ENCODE peak calls at places on chromosomes 12 and 14, in four cellular contexts. B is A549, J is lung, U is osteocyte. G is an unnamed sample.

GRCh38 chr12:62651138-62651537 is 184.5 kb downstream of the MON2 start:
- DNase-seq in B (no peak), J (no peak), U (no peak), G (no peak)

GRCh38 chr12:3550839-3551238 is 59.8 kb downstream of the PRMT8 start:
- DNase-seq in B (no peak), J (no peak), U (no peak), G (no peak)

GRCh38 chr12:13465641-13466040 is 269.1 kb downstream of the EMP1 start:
- DNase-seq in B (no peak), J (no peak), U (no peak), G (no peak)

GRCh38 chr12:91040356-91040755 is 17.5 kb downstream of the KERA start:
- DNase-seq in B (no peak), J (no peak), U (no peak), G (no peak)

GRCh38 chr12:121805171-121805687 is 1.4 kb downstream of the SETD1B start:
- DNase-seq in B (no peak), J (no peak), U (no peak), G (no peak)

GRCh38 chr12:2877959-2878732 is 1.1 kb downstream of the RHNO1 start:
- DNase-seq in B (no peak), J (no peak), U (no peak), G (no peak)

GRCh38 chr14:101072945-101073597 is 169.5 kb upstream of the RTL1 start:
- DNase-seq in B (peak), J (peak), U (peak), G (peak)

GRCh38 chr12:111686574-111687105 is 787 bp downstream of the ACAD10 start:
- DNase-seq in B (no peak), J (no peak), U (no peak), G (no peak)

GRCh38 chr14:54387328-54387727 is 9.5 kb upstream of the CDKN3 start:
- DNase-seq in B (no peak), J (no peak), U (no peak), G (no peak)

GRCh38 chr12:14618990-14619389 is 51.3 kb upstream of the PLBD1 start:
- DNase-seq in B (peak), J (no peak), U (no peak), G (no peak)

GRCh38 chr14:95319312-95320075 is at the start of gene CLMN:
- DNase-seq in B (peak), J (no peak), U (no peak), G (no peak)

GRCh38 chr14:58298477-58298879 is at the start of gene ARID4A:
- DNase-seq in B (no peak), J (peak), U (no peak), G (peak)

DNA sequence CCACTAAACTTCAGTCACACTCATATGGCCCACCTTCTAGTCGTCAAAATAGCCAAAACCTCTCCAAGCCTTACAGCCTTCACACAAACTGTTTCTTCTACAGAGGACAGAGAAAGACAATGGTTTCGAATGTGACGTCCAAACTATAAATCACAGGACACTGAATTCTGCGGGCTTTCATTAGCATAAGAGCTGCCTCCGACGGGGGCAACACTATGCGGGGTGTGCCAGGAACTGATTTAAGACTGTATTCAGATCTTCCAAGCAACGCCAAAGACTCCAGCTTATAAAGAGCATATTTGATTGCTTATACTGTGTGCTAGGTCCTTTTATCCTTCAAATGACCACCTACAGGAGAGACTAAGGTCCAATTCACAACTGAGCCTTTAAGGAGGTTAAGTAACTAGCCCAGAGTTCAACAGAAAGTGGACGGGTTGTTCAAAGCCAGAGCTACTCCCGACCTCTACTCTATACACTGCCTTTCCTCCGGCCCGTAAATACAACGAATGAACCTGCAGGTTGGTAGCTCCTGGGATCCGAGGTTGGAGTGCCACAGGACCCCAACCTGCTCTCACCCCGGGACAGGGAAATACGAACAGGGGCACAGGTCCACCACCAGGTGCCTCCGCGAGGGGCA is 574 bp downstream of the L2HGDH start:
- DNase-seq in B (peak), J (no peak), U (no peak), G (no peak)
- TF ChIP-seq CTCF in B (peak), J (no peak), U (peak), G (no peak)

DNA sequence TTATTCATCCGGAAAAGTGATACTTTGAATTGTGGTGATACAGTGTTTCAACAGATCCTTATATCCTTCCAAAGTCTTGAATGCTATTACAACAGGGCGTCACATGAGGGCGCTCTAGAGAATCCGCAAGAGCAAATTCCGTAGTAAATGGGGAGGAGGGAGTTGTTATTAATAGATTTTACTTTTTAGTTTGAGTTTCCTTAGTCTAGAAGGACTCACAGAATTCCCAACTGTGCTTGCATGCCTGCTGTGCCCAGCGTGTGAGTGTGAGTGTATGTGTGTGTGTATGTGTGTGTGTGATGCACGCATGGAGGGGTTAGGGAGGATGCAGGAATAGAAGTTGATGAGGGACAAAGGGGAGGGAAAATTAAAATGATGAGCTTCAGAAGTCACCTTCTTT is 375.3 kb downstream of the C12orf75 start:
- DNase-seq in B (peak), J (no peak), U (no peak), G (no peak)
- TF ChIP-seq CTCF in B (peak), J (peak), U (peak), G (peak)

DNA sequence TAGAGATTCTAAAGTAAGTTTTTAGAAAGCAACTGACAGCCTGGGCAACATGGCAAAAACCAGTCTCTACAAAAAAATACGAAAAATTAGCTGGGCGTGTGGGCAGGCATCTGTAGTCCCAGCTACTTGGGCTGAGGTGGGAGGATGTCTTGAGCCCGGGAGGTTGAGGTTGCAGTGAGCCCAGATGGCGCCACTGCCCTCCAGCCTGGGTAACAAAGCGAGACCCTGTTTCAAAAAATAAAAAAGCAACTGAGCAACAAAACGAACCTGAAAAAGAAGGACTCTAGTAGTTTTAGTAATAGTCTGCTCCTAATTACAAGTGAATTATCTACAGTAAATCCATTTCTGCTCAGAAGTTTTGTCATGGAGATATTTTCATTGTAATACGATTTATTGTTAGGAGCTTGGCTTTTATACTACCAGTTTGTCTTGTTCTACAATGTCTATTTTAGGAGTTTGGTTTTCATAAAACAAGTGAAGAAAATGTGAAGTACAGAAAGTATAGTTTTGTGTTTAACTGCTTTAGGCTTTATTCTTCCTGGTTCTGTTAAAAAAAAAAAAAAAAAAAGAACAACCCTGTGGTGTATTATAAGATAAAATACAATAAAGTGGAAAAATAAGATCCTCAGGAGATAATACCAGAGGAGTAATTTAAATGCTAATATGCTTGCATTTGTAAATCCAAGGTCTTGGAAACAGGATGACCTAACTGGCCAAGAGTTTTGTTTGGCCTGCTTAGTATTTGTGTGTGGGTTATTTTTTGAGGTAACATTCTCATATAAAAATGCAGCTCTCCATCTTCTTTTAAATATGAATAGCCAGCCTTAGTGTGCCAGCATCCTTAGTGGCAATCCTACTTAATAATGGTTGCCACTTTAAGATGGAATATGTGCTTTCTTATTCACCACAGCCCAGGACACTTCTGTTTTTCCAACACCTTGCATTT is 2.8 kb downstream of the TMX1 start:
- DNase-seq in B (no peak), J (no peak), U (no peak), G (no peak)
- TF ChIP-seq CTCF in B (peak), J (no peak), U (no peak), G (no peak)

DNA sequence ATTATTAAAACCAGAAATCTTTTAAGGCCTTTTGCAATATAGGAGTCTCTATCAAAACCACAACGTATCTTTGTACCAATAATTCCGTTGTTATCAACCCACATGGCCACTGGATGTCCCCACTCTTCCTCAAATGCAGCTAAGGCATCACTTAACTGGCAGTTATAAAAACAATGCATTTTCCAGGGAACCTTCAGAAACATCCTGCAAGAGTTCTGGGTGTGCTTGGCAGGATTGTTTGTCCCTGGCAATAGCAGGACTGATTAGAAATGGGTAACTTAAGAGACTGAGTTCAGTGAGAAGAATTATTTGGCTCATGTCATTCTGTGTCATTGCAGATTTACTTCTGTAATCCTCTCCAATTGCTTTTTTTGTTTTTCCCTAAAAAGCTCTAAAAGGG is 112.0 kb downstream of the SLC15A5 start:
- DNase-seq in B (peak), J (no peak), U (no peak), G (no peak)
- TF ChIP-seq CTCF in B (peak), J (no peak), U (peak), G (no peak)

GRCh38 chr12:15997910-15998309 is 86.8 kb downstream of the DERA start:
- DNase-seq in B (no peak), J (no peak), U (no peak), G (no peak)

GRCh38 chr12:16008442-16008841 is 97.3 kb downstream of the DERA start:
- DNase-seq in B (no peak), J (no peak), U (no peak), G (no peak)

GRCh38 chr12:16006752-16007151 is 95.6 kb downstream of the DERA start:
- DNase-seq in B (no peak), J (no peak), U (no peak), G (no peak)

GRCh38 chr12:16003460-16003859 is 92.3 kb downstream of the DERA start:
- DNase-seq in B (no peak), J (no peak), U (no peak), G (no peak)
- TF ChIP-seq CTCF in B (no peak), J (no peak), U (no peak), G (no peak)

GRCh38 chr12:55715833-55716581 is at the start of gene BLOC1S1:
- DNase-seq in B (peak), J (peak), U (peak), G (peak)
- TF ChIP-seq CTCF in B (no peak), J (no peak), U (no peak), G (no peak)

GRCh38 chr14:64159588-64159987 is 134.6 kb downstream of the ESR2 start:
- DNase-seq in B (no peak), J (no peak), U (no peak), G (no peak)
- TF ChIP-seq CTCF in B (no peak), J (no peak), U (no peak), G (no peak)

DNA sequence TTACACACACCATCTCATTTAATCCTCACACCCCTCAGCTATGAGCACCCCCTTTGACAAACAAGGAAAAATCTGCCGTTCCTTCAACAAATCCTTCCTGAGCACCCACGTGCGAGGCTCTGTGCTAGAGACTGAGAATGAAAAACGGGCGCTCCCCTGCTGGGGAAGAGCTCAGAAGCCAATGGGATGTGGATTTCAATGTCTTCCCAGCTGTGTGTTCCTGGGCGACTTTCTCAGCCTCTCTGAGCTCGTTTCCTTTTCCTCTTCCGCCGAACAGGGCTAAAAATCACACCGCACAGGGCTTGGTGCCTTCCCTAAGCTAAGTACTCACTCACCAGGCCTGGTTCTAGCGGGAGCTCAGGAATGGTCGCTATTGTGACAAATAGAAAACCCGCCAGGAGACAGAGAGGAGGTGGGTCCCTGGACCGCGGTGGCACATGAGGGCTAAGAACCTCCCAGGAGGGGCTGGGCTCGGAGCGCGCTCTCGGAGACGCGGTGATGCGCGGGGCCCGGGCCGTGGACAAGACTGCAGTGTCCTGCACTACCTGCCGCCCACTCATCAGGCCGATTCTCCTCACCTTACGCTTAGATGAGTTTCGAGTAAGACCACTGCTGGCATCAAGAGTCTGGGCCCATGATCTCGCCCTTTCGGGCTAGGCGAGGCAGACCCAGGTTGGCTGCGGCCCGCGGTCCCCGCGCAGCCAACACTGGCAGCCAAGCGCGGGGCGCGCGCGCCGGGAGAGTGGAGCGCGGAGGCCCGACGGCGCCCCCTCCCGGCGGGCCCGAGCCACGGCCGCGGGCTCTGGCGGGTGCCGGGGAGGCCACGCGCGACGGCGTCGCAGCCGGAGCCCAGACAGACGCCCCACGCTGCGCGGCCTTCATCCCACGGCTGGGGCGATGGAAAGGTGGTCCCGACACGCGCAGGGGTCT is 17.0 kb downstream of the ZDHHC22 start:
- DNase-seq in B (no peak), J (no peak), U (no peak), G (peak)
- TF ChIP-seq CTCF in B (peak), J (peak), U (peak), G (peak)

GRCh38 chr12:50121636-50122035 is 9.6 kb downstream of the COX14 start:
- DNase-seq in B (no peak), J (no peak), U (no peak), G (peak)
- TF ChIP-seq CTCF in B (no peak), J (no peak), U (no peak), G (no peak)

GRCh38 chr12:75622492-75622891 is 111.1 kb upstream of the KRR1 start:
- DNase-seq in B (no peak), J (no peak), U (no peak), G (no peak)

GRCh38 chr12:75628916-75629315 is 117.5 kb upstream of the KRR1 start:
- DNase-seq in B (no peak), J (no peak), U (no peak), G (no peak)

GRCh38 chr12:75628511-75628910 is 117.1 kb upstream of the KRR1 start:
- DNase-seq in B (no peak), J (no peak), U (no peak), G (no peak)

DNA sequence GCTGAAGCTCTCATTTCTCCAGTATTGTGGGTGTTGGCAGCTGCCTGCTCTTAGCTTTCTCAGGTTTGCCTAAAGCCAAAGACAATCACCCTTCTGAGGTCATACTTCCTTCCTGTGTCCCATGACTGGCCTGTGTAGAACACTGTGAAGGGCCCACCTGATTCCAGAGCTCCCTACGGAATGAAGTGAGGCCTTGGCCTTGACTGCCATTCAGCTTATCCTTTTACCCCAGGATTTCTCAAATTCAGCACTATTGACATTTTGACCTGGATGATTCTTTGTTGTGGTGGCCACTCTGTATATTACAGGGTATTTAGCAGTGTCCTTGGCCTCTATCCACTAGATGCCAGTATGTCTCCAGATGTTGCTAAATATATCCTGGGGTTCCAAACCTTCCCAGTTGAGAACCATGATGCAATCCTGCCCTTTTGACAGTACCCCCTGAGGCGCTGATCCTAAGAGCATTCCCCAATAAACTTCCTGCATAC is 112.3 kb upstream of the KRR1 start:
- DNase-seq in B (peak), J (no peak), U (no peak), G (no peak)
- TF ChIP-seq CTCF in B (peak), J (no peak), U (peak), G (no peak)

G was measured in coronary artery.